ENCODE peak calls at places on chromosome 14, in six cellular contexts. E is heart right ventricle; V is T-cell; F is stimulated activated CD4-positive, alpha-beta T cell treated with anti-CD3 and anti-CD28 coated beads, Interleukin-12 subunit alpha, Interleukin-12 subunit beta, amount 100 ng/mL, for 48 hours; D is activated T-helper 1 cell treated with anti-CD3 and anti-CD28 coated beads, Interleukin-12 subunit alpha, Interleukin-12 subunit beta, Interleukin-2, Interleukin-4 antibody, amounts not matched to agents 30 ng/mL and 10 ng/mL and 1 ng/mL, durations not matched to agents 14 hours and 24 hours and 36 hours; K is T follicular helper cell. G is an unnamed sample.

GRCh38 chr14:72142328-72142727 is 210.1 kb downstream of the RGS6 start:
- DNase-seq in V (no peak), D (no peak), F (no peak), E (no peak), K (no peak), G (no peak)

GRCh38 chr14:103849151-103850013 is 2.0 kb upstream of the PPP1R13B start:
- DNase-seq in E (no peak), K (no peak), V (no peak), D (no peak), F (no peak), G (peak; percentile 29)

GRCh38 chr14:99654235-99655000 is 9.5 kb downstream of the HHIPL1 start:
- DNase-seq in D (no peak), E (no peak), K (no peak), V (no peak), F (no peak), G (no peak)

GRCh38 chr14:100708349-100709217 is 18.1 kb upstream of the DLK1 start:
- DNase-seq in E (peak; percentile 57), V (no peak), K (no peak), F (no peak), D (no peak), G (peak; percentile 90)

GRCh38 chr14:91897121-91897701 is 29.9 kb upstream of the TC2N start:
- DNase-seq in F (no peak), K (no peak), V (no peak), E (peak; percentile 59), D (no peak), G (no peak)

GRCh38 chr14:99514552-99515300 is 33.5 kb downstream of the CCNK start:
- DNase-seq in D (no peak), V (no peak), E (no peak), F (no peak), K (no peak), G (peak; percentile 58)

GRCh38 chr14:43949410-43949809 is 557.7 kb downstream of the FSCB start:
- DNase-seq in F (no peak), D (no peak), K (no peak), V (no peak), E (no peak), G (no peak)

GRCh38 chr14:69726761-69727511 is 40.0 kb upstream of the SRSF5 start:
- DNase-seq in V (peak; percentile 61), D (peak; percentile 76), E (peak; percentile 88), K (peak; percentile 70), F (peak; percentile 66), G (peak; percentile 85)

GRCh38 chr14:102579696-102580551 is 12.5 kb upstream of the RCOR1 start:
- DNase-seq in E (peak; percentile 29), K (no peak), F (no peak), V (no peak), D (no peak), G (peak; percentile 60)

GRCh38 chr14:58963873-58964597 is 224.4 kb upstream of the DAAM1 start:
- DNase-seq in K (no peak), F (no peak), E (no peak), D (no peak), V (no peak), G (peak; percentile 61)

GRCh38 chr14:58639842-58640484 is 2.2 kb downstream of the DACT1 start:
- DNase-seq in E (no peak), V (no peak), K (no peak), F (no peak), D (no peak), G (peak; percentile 65)

GRCh38 chr14:62445570-62445969 is 599.7 kb downstream of the KCNH5 start:
- DNase-seq in V (no peak), E (no peak), F (no peak), D (no peak), K (no peak), G (no peak)

GRCh38 chr14:104753528-104754212 is 723 bp downstream of the SIVA1 start:
- DNase-seq in V (no peak), E (peak; percentile 35), K (no peak), D (peak; percentile 12), F (no peak), G (no peak)

GRCh38 chr14:22471545-22472121 is 117.4 kb downstream of the DAD1 start:
- DNase-seq in D (no peak), E (peak; percentile 54), K (no peak), F (no peak), V (no peak), G (peak; percentile 79)

GRCh38 chr14:72946491-72946890 is 20.2 kb downstream of the DCAF4 start:
- DNase-seq in E (no peak), F (no peak), D (no peak), K (no peak), V (no peak), G (no peak)

G was measured in islet precursor cell.